ENCODE peak calls at places on chromosomes 3 and 15, in six cellular contexts. P is HepG2, D is GM12878, Z is K562, Y is GM12891, U is H1. J is an unnamed sample.

GRCh38 chr15:42921049-42921731 is 612 bp upstream of the TTBK2 start:
- DNase-seq in P (no peak), D (no peak), Z (no peak), Y (no peak), U (no peak), J (no peak)

GRCh38 chr15:56598991-56599390 is 134.1 kb upstream of the MNS1 start:
- DNase-seq in P (no peak), D (no peak), Z (no peak), Y (no peak), U (no peak), J (no peak)

GRCh38 chr3:195591852-195592251 is 8.1 kb upstream of the APOD start:
- DNase-seq in P (no peak), D (no peak), Z (no peak), Y (no peak), U (no peak), J (no peak)

GRCh38 chr3:141419946-141420345 is 51.6 kb downstream of the ZBTB38 start:
- DNase-seq in P (no peak), D (no peak), Z (no peak), Y (no peak), U (no peak), J (no peak)

GRCh38 chr3:114351822-114352145 is 58.0 kb downstream of the TIGIT start:
- DNase-seq in P (no peak), D (no peak), Z (no peak), Y (no peak), U (no peak), J (no peak)

GRCh38 chr15:51267047-51267713 is 71.2 kb downstream of the CYP19A1 start:
- DNase-seq in P (no peak), D (no peak), Z (no peak), Y (no peak), U (peak), J (no peak)

GRCh38 chr3:194091141-194091540 is 44.8 kb upstream of the HES1 start:
- DNase-seq in P (no peak), D (no peak), Z (no peak), Y (no peak), U (no peak), J (no peak)

GRCh38 chr3:30554317-30554690 is 52.1 kb upstream of the TGFBR2 start:
- DNase-seq in P (no peak), D (no peak), Z (no peak), Y (no peak), U (no peak), J (no peak)

GRCh38 chr3:123036352-123037014 is 8.9 kb upstream of the SEMA5B start:
- DNase-seq in P (peak), D (no peak), Z (no peak), Y (no peak), U (no peak), J (no peak)

GRCh38 chr15:64783796-64784195 is 8.4 kb upstream of the RBPMS2 start:
- DNase-seq in P (no peak), D (no peak), Z (no peak), Y (no peak), U (no peak), J (no peak)

GRCh38 chr3:43328653-43329052 is 42.3 kb downstream of the SNRK start:
- DNase-seq in P (no peak), D (no peak), Z (no peak), Y (no peak), U (no peak), J (no peak)

GRCh38 chr3:14244521-14244920 is 65.9 kb downstream of the LSM3 start:
- DNase-seq in P (no peak), D (no peak), Z (no peak), Y (no peak), U (no peak), J (no peak)

GRCh38 chr3:20350449-20350848 is 164.4 kb upstream of the SGO1 start:
- DNase-seq in P (no peak), D (no peak), Z (no peak), Y (no peak), U (no peak), J (no peak)

GRCh38 chr15:70197945-70198361 is 100.2 kb upstream of the TLE3 start:
- DNase-seq in P (peak), D (no peak), Z (no peak), Y (no peak), U (no peak), J (no peak)

GRCh38 chr3:145915787-145916186 is 245.2 kb downstream of the PLOD2 start:
- DNase-seq in P (no peak), D (no peak), Z (no peak), Y (no peak), U (no peak), J (no peak)

GRCh38 chr3:109939817-109940216 is 602.5 kb upstream of the DPPA4 start:
- DNase-seq in P (no peak), D (no peak), Z (no peak), Y (no peak), U (no peak), J (no peak)

GRCh38 chr3:195540031-195540430 is 3.1 kb downstream of the PPP1R2 start:
- DNase-seq in P (no peak), D (no peak), Z (no peak), Y (no peak), U (no peak), J (no peak)

GRCh38 chr3:125107861-125108567 is 52.2 kb upstream of the HEG1 start:
- DNase-seq in P (no peak), D (peak), Z (no peak), Y (no peak), U (no peak), J (no peak)

GRCh38 chr3:6861989-6862879 is 1.3 kb downstream of the GRM7 start:
- DNase-seq in P (no peak), D (no peak), Z (no peak), Y (no peak), U (peak), J (no peak)

GRCh38 chr3:30333903-30334302 is 272.5 kb upstream of the TGFBR2 start:
- DNase-seq in P (no peak), D (no peak), Z (no peak), Y (no peak), U (no peak), J (no peak)

GRCh38 chr3:140821493-140821892 is 120.1 kb upstream of the SLC25A36 start:
- DNase-seq in P (no peak), D (no peak), Z (no peak), Y (no peak), U (no peak), J (no peak)

GRCh38 chr3:189826566-189826965 is 195.4 kb downstream of the TP63 start:
- DNase-seq in P (no peak), D (no peak), Z (no peak), Y (no peak), U (no peak), J (no peak)

GRCh38 chr3:53303549-53303948 is 43.8 kb downstream of the DCP1A start:
- DNase-seq in P (no peak), D (no peak), Z (no peak), Y (no peak), U (no peak), J (no peak)

GRCh38 chr15:58515807-58516206 is 84.0 kb downstream of the LIPC start:
- DNase-seq in P (no peak), D (peak), Z (no peak), Y (no peak), U (no peak), J (no peak)

GRCh38 chr15:78034495-78035191 is 42.9 kb downstream of the TBC1D2B start:
- DNase-seq in P (no peak), D (peak), Z (no peak), Y (no peak), U (no peak), J (peak)

DNA sequence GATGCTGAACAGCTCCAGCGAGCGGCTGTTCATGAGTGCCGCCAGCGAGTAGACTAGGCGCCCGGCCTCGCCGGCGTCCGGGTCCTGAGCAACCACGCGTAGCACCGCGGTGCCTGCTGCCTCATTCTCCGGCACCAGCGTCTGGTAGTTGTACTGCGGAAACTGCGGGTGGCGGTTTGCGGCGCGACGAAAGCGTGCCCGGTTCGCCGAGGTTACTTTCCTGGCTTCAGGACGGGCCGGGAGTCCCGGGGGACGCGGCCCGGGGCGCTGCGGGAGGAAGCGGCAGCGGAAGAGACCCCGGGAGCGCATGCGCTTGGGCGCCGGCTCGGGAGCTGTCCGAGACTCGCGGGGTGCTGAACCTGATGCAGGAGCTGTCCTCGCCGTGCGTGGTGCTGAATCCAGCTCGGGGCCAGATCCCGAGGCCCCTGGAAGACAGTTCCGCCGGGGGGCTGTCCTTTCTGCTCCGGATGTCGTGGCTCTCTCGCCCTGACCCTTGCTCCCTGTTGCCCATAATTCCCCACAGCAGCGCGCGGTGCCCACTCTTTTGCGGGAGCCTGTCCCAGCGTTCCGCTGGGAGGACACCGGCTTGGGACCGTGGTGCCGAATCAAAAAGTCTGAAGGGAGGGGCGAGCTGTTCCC is 1.1 kb downstream of the CELSR3 start:
- DNase-seq in P (peak), D (no peak), Z (peak), Y (peak), U (peak), J (peak)
- TF ChIP-seq TAF1 in P (peak), D (no peak), Z (no peak), Y (no peak), U (peak), J (no peak)

GRCh38 chr3:11407644-11408043 is 135.4 kb downstream of the ATG7 start:
- DNase-seq in P (no peak), D (no peak), Z (no peak), Y (no peak), U (no peak), J (no peak)
- TF ChIP-seq POLR2A in P (no peak), D (no peak), Z (no peak), Y (no peak), U (no peak), J (no peak)

GRCh38 chr3:142489572-142490323 is 41.9 kb upstream of the XRN1 start:
- DNase-seq in P (peak), D (no peak), Z (no peak), Y (no peak), U (no peak), J (no peak)
- TF ChIP-seq POLR2AphosphoS5 in P (no peak), D (no peak), Z (no peak), Y (no peak), U (no peak), J (no peak)

GRCh38 chr3:192833177-192833890 is 84.3 kb downstream of the MB21D2 start:
- DNase-seq in P (no peak), D (no peak), Z (no peak), Y (no peak), U (no peak), J (no peak)

GRCh38 chr3:192827863-192828594 is 89.6 kb downstream of the MB21D2 start:
- DNase-seq in P (no peak), D (no peak), Z (no peak), Y (no peak), U (no peak), J (no peak)

GRCh38 chr3:192830279-192831110 is 87.2 kb downstream of the MB21D2 start:
- DNase-seq in P (no peak), D (no peak), Z (no peak), Y (no peak), U (no peak), J (no peak)

GRCh38 chr3:192831801-192832347 is 85.8 kb downstream of the MB21D2 start:
- DNase-seq in P (no peak), D (no peak), Z (no peak), Y (no peak), U (no peak), J (no peak)

GRCh38 chr3:192831111-192831644 is 86.5 kb downstream of the MB21D2 start:
- DNase-seq in P (no peak), D (no peak), Z (no peak), Y (no peak), U (no peak), J (no peak)
- TF ChIP-seq TAF1 in P (no peak), D (no peak), Z (no peak), Y (peak), U (no peak), J (no peak)